ENCODE peak calls at places on chromosomes 4 and X, in five cellular contexts. X is GM10248, T is ELR, B is osteocyte, Q is EL. A is an unnamed sample.

GRCh38 chr4:12500409-12500808 is 983.7 kb downstream of the RAB28 start:
- DNase-seq in X (no peak), B (no peak), T (no peak), Q (no peak), A (no peak)

GRCh38 chrX:66012094-66012534 is 27.8 kb downstream of the VSIG4 start:
- DNase-seq in B (no peak), X (no peak), Q (no peak), T (no peak), A (no peak)

GRCh38 chr4:8353158-8353495 is 83.6 kb downstream of the HTRA3 start:
- DNase-seq in B (no peak), T (no peak), Q (no peak), X (no peak), A (no peak)

GRCh38 chrX:97065973-97066372 is 182.3 kb downstream of the RPA4 start:
- DNase-seq in Q (peak), T (peak), B (no peak), X (no peak), A (no peak)

GRCh38 chr4:73869130-73870055 is at the start of gene CXCL1:
- DNase-seq in T (peak), Q (peak), B (peak), X (no peak), A (no peak)

GRCh38 chr4:8270418-8270771 is 841 bp downstream of the HTRA3 start:
- DNase-seq in T (no peak), Q (no peak), X (no peak), B (no peak), A (no peak)

GRCh38 chrX:54891573-54891972 is 29.1 kb upstream of the TRO start:
- DNase-seq in T (peak), X (peak), B (no peak), Q (peak), A (peak)

GRCh38 chrX:102651968-102652744 is 873 bp downstream of the GPRASP1 start:
- DNase-seq in Q (peak), B (no peak), X (peak), T (peak), A (peak)

GRCh38 chrX:68832101-68832416 is 3.2 kb downstream of the EFNB1 start:
- DNase-seq in B (peak), Q (peak), T (peak), X (peak), A (peak)

A was measured in NCI-H524.